ENCODE peak calls at places on chromosomes 6 and 20, in ten cellular contexts. X is sigmoid colon; W is stimulated activated CD4-positive, alpha-beta T cell treated with anti-CD3 and anti-CD28 coated beads, Interleukin-1b, Interleukin-23, amount 100 ng/mL, for 4 hours; B is Panc1; S is T-cell; Z is activated T-cell treated with anti-CD3 and anti-CD28 coated beads, Interleukin-2, amount 50 U/mL, for 48 hours; G is SK-N-SH; T is activated CD4-positive, alpha-beta T cell treated with anti-CD3 and anti-CD28 coated beads for 4 hours; E is astrocyte of the hippocampus; K is activated CD8-positive, alpha-beta memory T cell treated with anti-CD3 and anti-CD28 coated beads, Interleukin-2, amount 50 U/mL, for 48 hours. I is an unnamed sample.

GRCh38 chr20:36506253-36506652 is 35.1 kb upstream of the MYL9 start:
- DNase-seq in T (no peak), E (no peak), K (no peak), W (no peak), S (no peak), X (no peak), G (no peak), B (no peak), Z (no peak), I (no peak)

GRCh38 chr6:23483896-23484295 is 642.1 kb upstream of the NRSN1 start:
- DNase-seq in B (no peak), S (no peak), W (no peak), K (no peak), T (no peak), X (no peak), G (no peak), E (no peak), Z (no peak), I (no peak)

GRCh38 chr20:20856306-20856705 is 143.9 kb upstream of the RALGAPA2 start:
- DNase-seq in Z (no peak), W (no peak), K (no peak), E (no peak), T (no peak), B (no peak), S (no peak), G (no peak), X (no peak), I (no peak)

GRCh38 chr20:25389381-25389857 is 1.2 kb downstream of the ABHD12 start:
- DNase-seq in B (no peak), G (peak; percentile 13), X (no peak), T (no peak), W (no peak), Z (no peak), S (no peak), E (no peak), K (no peak), I (no peak)

GRCh38 chr20:38985603-38986170 is 23.5 kb downstream of the DHX35 start:
- DNase-seq in E (peak; percentile 82), Z (no peak), K (no peak), G (no peak), T (no peak), W (no peak), S (no peak), X (no peak), B (no peak), I (no peak)

GRCh38 chr20:56762829-56763228 is 133.7 kb downstream of the TFAP2C start:
- DNase-seq in X (no peak), E (no peak), Z (no peak), B (no peak), W (no peak), G (no peak), K (no peak), T (no peak), S (no peak), I (peak; percentile 35)

GRCh38 chr6:119720160-119720559 is 370.6 kb upstream of the MAN1A1 start:
- DNase-seq in B (no peak), X (no peak), E (no peak), G (no peak), Z (no peak), W (no peak), S (no peak), T (no peak), K (no peak), I (no peak)

GRCh38 chr6:88044530-88044929 is 3.1 kb upstream of the SPACA1 start:
- DNase-seq in E (no peak), Z (no peak), K (no peak), W (no peak), B (no peak), T (no peak), S (no peak), X (no peak), G (no peak), I (no peak)

GRCh38 chr6:144159727-144160126 is 9.4 kb downstream of the STX11 start:
- DNase-seq in B (no peak), G (no peak), S (no peak), Z (no peak), E (no peak), T (no peak), K (no peak), X (no peak), W (no peak), I (no peak)